ENCODE peak calls at places on chromosomes 12 and 14, in four cellular contexts. One of them, this sample, is unnamed.

GRCh38 chr12:106433055-106433454 is 75.5 kb downstream of the POLR3B start:
- DNase-seq in midbrain: no peak
- DNase-seq in progenitor cell of endocrine pancreas: no peak
- DNase-seq in stimulated activated CD8-positive, alpha-beta memory T cell treated with anti-CD3 and anti-CD28 coated beads, Interleukin-15, amount 100 ng/mL, for 4 hours: no peak
- DNase-seq in this sample: no peak

GRCh38 chr14:40757376-40757775 is 849.3 kb upstream of the LRFN5 start:
- DNase-seq in progenitor cell of endocrine pancreas: no peak
- DNase-seq in midbrain: no peak
- DNase-seq in stimulated activated CD8-positive, alpha-beta memory T cell treated with anti-CD3 and anti-CD28 coated beads, Interleukin-15, amount 100 ng/mL, for 4 hours: no peak
- DNase-seq in this sample: no peak

GRCh38 chr14:99236386-99237133 is 35.4 kb downstream of the BCL11B start:
- DNase-seq in progenitor cell of endocrine pancreas: no peak
- DNase-seq in stimulated activated CD8-positive, alpha-beta memory T cell treated with anti-CD3 and anti-CD28 coated beads, Interleukin-15, amount 100 ng/mL, for 4 hours: no peak
- DNase-seq in midbrain: no peak
- DNase-seq in this sample: no peak

GRCh38 chr12:27148373-27148772 is 66.0 kb upstream of the C12orf71 start:
- DNase-seq in midbrain: no peak
- DNase-seq in progenitor cell of endocrine pancreas: no peak
- DNase-seq in stimulated activated CD8-positive, alpha-beta memory T cell treated with anti-CD3 and anti-CD28 coated beads, Interleukin-15, amount 100 ng/mL, for 4 hours: no peak
- DNase-seq in this sample: no peak

GRCh38 chr14:58677525-58677924 is 39.8 kb downstream of the DACT1 start:
- DNase-seq in midbrain: no peak
- DNase-seq in progenitor cell of endocrine pancreas: no peak
- DNase-seq in stimulated activated CD8-positive, alpha-beta memory T cell treated with anti-CD3 and anti-CD28 coated beads, Interleukin-15, amount 100 ng/mL, for 4 hours: no peak
- DNase-seq in this sample: no peak

GRCh38 chr12:53211476-53212381 is 4.7 kb upstream of the ITGB7 start:
- DNase-seq in progenitor cell of endocrine pancreas: no peak
- DNase-seq in stimulated activated CD8-positive, alpha-beta memory T cell treated with anti-CD3 and anti-CD28 coated beads, Interleukin-15, amount 100 ng/mL, for 4 hours: no peak
- DNase-seq in midbrain: no peak
- DNase-seq in this sample: no peak

GRCh38 chr12:42469355-42470006 is 120.1 kb downstream of the PRICKLE1 start:
- DNase-seq in midbrain: no peak
- DNase-seq in stimulated activated CD8-positive, alpha-beta memory T cell treated with anti-CD3 and anti-CD28 coated beads, Interleukin-15, amount 100 ng/mL, for 4 hours: no peak
- DNase-seq in progenitor cell of endocrine pancreas: no peak
- DNase-seq in this sample: no peak

GRCh38 chr12:110088936-110089335 is 35.2 kb upstream of the IFT81 start:
- DNase-seq in progenitor cell of endocrine pancreas: no peak
- DNase-seq in stimulated activated CD8-positive, alpha-beta memory T cell treated with anti-CD3 and anti-CD28 coated beads, Interleukin-15, amount 100 ng/mL, for 4 hours: no peak
- DNase-seq in midbrain: peak; percentile 21
- DNase-seq in this sample: no peak

GRCh38 chr12:111429760-111430417 is 24.2 kb downstream of the SH2B3 start:
- DNase-seq in midbrain: no peak
- DNase-seq in stimulated activated CD8-positive, alpha-beta memory T cell treated with anti-CD3 and anti-CD28 coated beads, Interleukin-15, amount 100 ng/mL, for 4 hours: peak; percentile 61
- DNase-seq in progenitor cell of endocrine pancreas: no peak
- DNase-seq in this sample: peak; percentile 71

GRCh38 chr14:55686713-55687112 is 106.7 kb downstream of the KTN1 start:
- DNase-seq in midbrain: no peak
- DNase-seq in stimulated activated CD8-positive, alpha-beta memory T cell treated with anti-CD3 and anti-CD28 coated beads, Interleukin-15, amount 100 ng/mL, for 4 hours: no peak
- DNase-seq in progenitor cell of endocrine pancreas: no peak
- DNase-seq in this sample: no peak

GRCh38 chr12:132262256-132263060 is 66.9 kb downstream of the GALNT9 start:
- DNase-seq in midbrain: no peak
- DNase-seq in stimulated activated CD8-positive, alpha-beta memory T cell treated with anti-CD3 and anti-CD28 coated beads, Interleukin-15, amount 100 ng/mL, for 4 hours: no peak
- DNase-seq in progenitor cell of endocrine pancreas: no peak
- DNase-seq in this sample: no peak